ENCODE peak calls at places on chromosomes 4 and X, in six cellular contexts. L is glutamatergic neuron, P is coronary artery, N is endothelial cell of umbilical vein, O is heart right ventricle, Y is Caco-2. W is an unnamed sample.

GRCh38 chrX:148662014-148662413 is 161.6 kb downstream of the AFF2 start:
- DNase-seq in P (no peak), Y (no peak), O (no peak), L (no peak), N (no peak), W (no peak)

GRCh38 chrX:97898798-97899197 is 1015.1 kb downstream of the RPA4 start:
- DNase-seq in N (peak), O (no peak), P (no peak), Y (no peak), L (no peak), W (no peak)

GRCh38 chr4:114279066-114279465 is 299.6 kb upstream of the ARSJ start:
- DNase-seq in Y (no peak), P (no peak), O (no peak), N (no peak), L (no peak), W (no peak)

GRCh38 chr4:79663157-79663556 is 255.1 kb upstream of the GK2 start:
- DNase-seq in P (no peak), L (no peak), Y (no peak), O (no peak), N (no peak), W (no peak)

GRCh38 chrX:16160729-16161128 is 6.6 kb upstream of the MAGEB17 start:
- DNase-seq in Y (no peak), L (no peak), N (peak), P (no peak), O (no peak), W (no peak)

GRCh38 chrX:109831326-109831985 is 98.4 kb upstream of the ACSL4 start:
- DNase-seq in L (no peak), O (no peak), P (no peak), N (no peak), Y (no peak), W (no peak)

GRCh38 chrX:152897216-152898144 is at the start of gene ZNF185:
- DNase-seq in O (no peak), Y (peak), N (peak), P (no peak), L (no peak), W (no peak)

GRCh38 chr4:144817081-144817480 is 171.1 kb downstream of the HHIP start:
- DNase-seq in Y (no peak), O (no peak), L (no peak), N (no peak), P (no peak), W (no peak)

DNA sequence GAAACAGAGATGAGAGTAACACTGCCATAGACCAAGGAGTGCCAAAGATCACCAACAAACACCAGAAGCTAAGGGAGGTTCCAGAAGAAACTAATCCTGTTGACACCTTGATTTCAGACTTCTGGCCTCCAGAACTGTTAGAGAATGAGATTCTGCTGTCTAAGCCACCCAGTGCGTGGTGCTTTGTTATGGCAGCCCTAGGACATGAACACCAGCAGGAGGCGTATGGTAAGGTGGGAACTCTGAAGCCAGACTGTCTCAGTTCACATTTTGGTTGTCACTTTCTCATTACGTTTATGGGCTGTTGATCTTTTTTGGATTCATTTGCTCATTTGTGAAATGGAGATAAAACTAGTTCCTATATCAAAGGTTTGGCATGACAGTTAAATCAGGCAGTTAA is 142.9 kb downstream of the DCHS2 start:
- DNase-seq in L (no peak), P (no peak), N (no peak), O (no peak), Y (no peak), W (no peak)
- TF ChIP-seq CTCF in L (no peak), P (no peak), N (no peak), O (no peak), Y (no peak), W (no peak)

GRCh38 chrX:138775501-138775900 is 64.0 kb upstream of the FGF13 start:
- DNase-seq in L (no peak), O (no peak), N (peak), P (no peak), Y (no peak), W (no peak)
- TF ChIP-seq CTCF in L (peak), O (peak), N (no peak), P (peak), Y (peak), W (peak)

DNA sequence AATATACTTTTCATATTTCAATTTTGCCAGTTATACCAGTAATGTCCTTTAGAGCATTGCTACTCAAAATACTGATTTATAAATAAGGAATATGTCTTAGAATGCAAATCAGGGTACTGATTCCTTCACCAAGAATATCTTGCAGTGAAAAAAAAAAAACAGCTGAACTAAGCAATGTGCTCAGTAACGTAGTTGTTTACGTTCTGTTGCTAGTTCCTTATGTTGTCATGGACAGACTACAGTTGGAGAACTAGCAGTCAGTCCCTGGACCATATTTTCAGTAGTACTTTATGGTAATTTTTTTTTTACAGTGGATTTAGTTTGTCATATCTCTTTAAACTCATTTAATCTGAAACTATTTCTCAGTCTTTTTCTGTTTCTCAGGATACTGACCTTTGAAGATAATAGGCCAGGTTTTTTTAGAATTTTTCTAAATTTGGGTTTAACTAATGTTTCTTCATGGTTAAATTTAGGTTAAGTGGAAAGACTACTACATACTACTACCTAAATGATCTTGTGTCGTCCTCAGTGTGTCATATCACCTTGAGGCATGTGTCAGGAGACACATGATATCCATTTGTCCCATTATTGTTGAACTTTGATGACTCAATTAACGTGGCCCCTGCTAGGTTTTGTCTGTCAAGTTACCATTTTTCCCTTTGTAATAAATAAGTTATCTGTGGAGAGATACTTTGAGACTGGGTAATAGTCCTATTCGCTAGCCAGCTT is 21.0 kb downstream of the SMARCAD1 start:
- DNase-seq in P (no peak), L (no peak), Y (no peak), N (no peak), O (no peak), W (no peak)
- TF ChIP-seq CTCF in P (no peak), L (no peak), Y (no peak), N (no peak), O (no peak), W (no peak)

DNA sequence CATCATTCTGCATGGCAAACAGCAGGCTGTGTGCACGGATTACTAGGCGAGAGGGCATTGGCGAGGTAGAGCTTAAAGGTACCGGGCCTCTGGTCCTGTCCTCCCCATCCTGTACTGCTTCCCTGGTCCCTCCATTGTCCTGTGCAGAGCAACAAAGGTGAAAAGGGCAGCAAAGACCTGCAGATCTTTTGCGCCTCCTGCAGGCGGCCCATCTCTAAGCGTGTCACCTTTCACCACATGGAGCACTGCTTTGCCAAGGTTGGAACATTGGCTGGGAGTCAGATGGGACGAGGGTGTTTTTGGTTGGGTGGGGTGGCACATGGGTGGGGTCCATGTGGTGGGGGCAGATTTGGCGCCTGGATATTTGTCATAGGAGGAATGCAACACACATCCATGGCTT is 64.7 kb upstream of the UXT start:
- DNase-seq in O (no peak), L (no peak), P (no peak), Y (no peak), N (no peak), W (no peak)
- TF ChIP-seq CTCF in O (no peak), L (no peak), P (no peak), Y (no peak), N (no peak), W (no peak)

DNA sequence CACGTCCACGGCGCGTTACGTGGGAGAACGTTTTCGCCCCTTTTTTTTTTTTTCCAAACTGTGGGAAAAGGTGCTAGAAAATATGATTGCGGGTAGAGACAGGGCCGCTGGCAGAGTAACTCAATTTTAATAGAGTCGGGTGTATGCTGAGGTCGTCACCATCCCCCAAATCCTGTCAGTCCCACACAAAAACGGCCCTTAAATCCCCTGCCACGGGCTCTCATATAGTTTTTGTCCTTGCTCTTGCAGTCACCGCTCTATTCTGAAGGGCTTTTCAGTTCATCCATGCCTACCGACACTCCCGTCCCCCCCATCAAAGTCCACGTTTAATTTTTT is 796 bp upstream of the MED14 start:
- DNase-seq in O (no peak), P (no peak), Y (no peak), N (no peak), L (no peak), W (no peak)
- TF ChIP-seq CTCF in O (no peak), P (no peak), Y (no peak), N (no peak), L (no peak), W (no peak)

GRCh38 chrX:141935645-141936044 is 32.0 kb downstream of the MAGEC1 start:
- DNase-seq in L (no peak), N (no peak), Y (no peak), O (no peak), P (no peak), W (no peak)

GRCh38 chrX:141936080-141936479 is 32.4 kb downstream of the MAGEC1 start:
- DNase-seq in P (no peak), Y (no peak), N (no peak), L (no peak), O (no peak), W (no peak)
- TF ChIP-seq CTCF in P (no peak), Y (no peak), N (no peak), L (no peak), O (no peak), W (no peak)